ENCODE peak calls at places on chromosomes 1 and 21, in six cellular contexts. H is Daoy; I is ovary; J is stimulated activated CD4-positive, alpha-beta T cell treated with anti-CD3 and anti-CD28 coated beads, Interleukin-2, amount 100 ng/mL, for 48 hours; W is AG09319; K is GM12891. V is an unnamed sample.

GRCh38 chr1:9321986-9322715 is 29.5 kb downstream of the SPSB1 start:
- DNase-seq in H (no peak), I (no peak), J (no peak), W (no peak), K (no peak), V (no peak)

GRCh38 chr1:32508751-32509140 is 30.5 kb upstream of the ZBTB8A start:
- DNase-seq in H (peak; percentile 49), I (no peak), J (no peak), W (no peak), K (no peak), V (no peak)

GRCh38 chr1:67652800-67653199 is 32.2 kb upstream of the GADD45A start:
- DNase-seq in H (peak; percentile 68), I (no peak), J (no peak), W (peak; percentile 51), K (no peak), V (peak; percentile 36)

GRCh38 chr1:15425521-15425920 is 12.7 kb upstream of the CTRC start:
- DNase-seq in H (no peak), I (no peak), J (no peak), W (no peak), K (no peak), V (no peak)

GRCh38 chr1:95061445-95062006 is 11.2 kb downstream of the ALG14 start:
- DNase-seq in H (no peak), I (no peak), J (no peak), W (no peak), K (no peak), V (no peak)

GRCh38 chr1:201396859-201397464 is 2.2 kb downstream of the LAD1 start:
- DNase-seq in H (peak; percentile 67), I (no peak), J (no peak), W (no peak), K (no peak), V (peak; percentile 91)

GRCh38 chr21:35528109-35529042 is 479.3 kb upstream of the RUNX1 start:
- DNase-seq in H (peak; percentile 40), I (peak; percentile 24), J (peak; percentile 36), W (no peak), K (peak; percentile 27), V (peak; percentile 32)

GRCh38 chr1:114718661-114719423 is 2.3 kb upstream of the NRAS start:
- DNase-seq in H (peak; percentile 60), I (no peak), J (peak; percentile 16), W (no peak), K (no peak), V (no peak)

GRCh38 chr1:182215797-182216196 is 154.3 kb upstream of the ZNF648 start:
- DNase-seq in H (no peak), I (no peak), J (no peak), W (peak; percentile 54), K (no peak), V (no peak)

GRCh38 chr1:207026177-207026576 is 6.4 kb downstream of the C1orf116 start:
- DNase-seq in H (no peak), I (no peak), J (no peak), W (no peak), K (no peak), V (peak; percentile 47)

GRCh38 chr1:245008761-245009160 is 144.4 kb upstream of the HNRNPU start:
- DNase-seq in H (no peak), I (no peak), J (no peak), W (no peak), K (no peak), V (no peak)

GRCh38 chr21:45286671-45287437 is 841 bp downstream of the POFUT2 start:
- DNase-seq in H (peak; percentile 13), I (peak; percentile 58), J (no peak), W (no peak), K (no peak), V (no peak)

GRCh38 chr1:156661932-156662587 is 15.1 kb downstream of the NES start:
- DNase-seq in H (peak; percentile 36), I (no peak), J (no peak), W (no peak), K (no peak), V (no peak)

GRCh38 chr1:219544163-219544846 is 68.6 kb downstream of the ZC3H11B start:
- DNase-seq in H (no peak), I (no peak), J (no peak), W (no peak), K (no peak), V (no peak)

GRCh38 chr1:211606327-211606913 is 27.5 kb upstream of the SLC30A1 start:
- DNase-seq in H (no peak), I (no peak), J (no peak), W (no peak), K (no peak), V (no peak)

GRCh38 chr1:174556392-174556791 is 108.6 kb downstream of the GPR52 start:
- DNase-seq in H (no peak), I (no peak), J (no peak), W (no peak), K (no peak), V (no peak)

GRCh38 chr1:247373721-247374141 is 42.1 kb upstream of the ZNF496 start:
- DNase-seq in H (no peak), I (peak; percentile 58), J (peak; percentile 45), W (no peak), K (peak; percentile 31), V (peak; percentile 9)

GRCh38 chr1:193031431-193031830 is 27.7 kb downstream of the UCHL5 start:
- DNase-seq in H (no peak), I (no peak), J (no peak), W (no peak), K (no peak), V (no peak)

V was measured in kidney glomerular epithelial cell.